ENCODE peak calls at places on chromosomes 1 and 21, in four cellular contexts. Y is heart right ventricle, A is SJSA1, O is A673. R is an unnamed sample. For H3K4me1, the result is how much of the 10 kb centered on the place peaks cover.

GRCh38 chr1:203926025-203926540 is 64.7 kb downstream of the SNRPE start:
- DNase-seq in Y (no peak), A (no peak), O (no peak), R (no peak)

GRCh38 chr1:29688477-29689365 is 452.4 kb downstream of the PTPRU start:
- DNase-seq in O (no peak), A (peak), Y (no peak), R (no peak)

GRCh38 chr21:45386728-45387371 is 18.1 kb upstream of the COL18A1 start:
- DNase-seq in A (peak), O (peak), Y (peak), R (no peak)

GRCh38 chr1:210650403-210650802 is 321.7 kb downstream of the HHAT start:
- DNase-seq in Y (no peak), O (no peak), A (no peak), R (no peak)

GRCh38 chr1:169604781-169605560 is 18.7 kb upstream of the F5 start:
- DNase-seq in O (no peak), A (no peak), Y (no peak), R (no peak)

GRCh38 chr1:41884256-41885240 is 34.2 kb downstream of the HIVEP3 start:
- DNase-seq in O (no peak), A (no peak), Y (no peak), R (no peak)

GRCh38 chr1:172450524-172450885 is 6.6 kb upstream of the PIGC start:
- DNase-seq in A (no peak), O (no peak), Y (no peak), R (no peak)

GRCh38 chr1:85934531-85934930 is 222.0 kb downstream of the COL24A1 start:
- DNase-seq in Y (no peak), O (no peak), A (no peak), R (no peak)

GRCh38 chr1:2321258-2321657 is 70.1 kb downstream of the MORN1 start:
- DNase-seq in O (no peak), A (no peak), Y (no peak), R (no peak)

GRCh38 chr1:111471012-111471411 is 2.8 kb upstream of the C1orf162 start:
- DNase-seq in Y (peak), A (no peak), O (no peak), R (no peak)

GRCh38 chr1:159068877-159069276 is 7.7 kb downstream of the AIM2 start:
- DNase-seq in Y (no peak), A (no peak), O (no peak), R (no peak)

GRCh38 chr1:11733351-11733750 is 2.6 kb upstream of the AGTRAP start:
- DNase-seq in O (no peak), Y (no peak), A (no peak), R (no peak)
- H3K4me1 ChIP-seq in O (under half), Y (under half), A (under half), R (under half)

DNA sequence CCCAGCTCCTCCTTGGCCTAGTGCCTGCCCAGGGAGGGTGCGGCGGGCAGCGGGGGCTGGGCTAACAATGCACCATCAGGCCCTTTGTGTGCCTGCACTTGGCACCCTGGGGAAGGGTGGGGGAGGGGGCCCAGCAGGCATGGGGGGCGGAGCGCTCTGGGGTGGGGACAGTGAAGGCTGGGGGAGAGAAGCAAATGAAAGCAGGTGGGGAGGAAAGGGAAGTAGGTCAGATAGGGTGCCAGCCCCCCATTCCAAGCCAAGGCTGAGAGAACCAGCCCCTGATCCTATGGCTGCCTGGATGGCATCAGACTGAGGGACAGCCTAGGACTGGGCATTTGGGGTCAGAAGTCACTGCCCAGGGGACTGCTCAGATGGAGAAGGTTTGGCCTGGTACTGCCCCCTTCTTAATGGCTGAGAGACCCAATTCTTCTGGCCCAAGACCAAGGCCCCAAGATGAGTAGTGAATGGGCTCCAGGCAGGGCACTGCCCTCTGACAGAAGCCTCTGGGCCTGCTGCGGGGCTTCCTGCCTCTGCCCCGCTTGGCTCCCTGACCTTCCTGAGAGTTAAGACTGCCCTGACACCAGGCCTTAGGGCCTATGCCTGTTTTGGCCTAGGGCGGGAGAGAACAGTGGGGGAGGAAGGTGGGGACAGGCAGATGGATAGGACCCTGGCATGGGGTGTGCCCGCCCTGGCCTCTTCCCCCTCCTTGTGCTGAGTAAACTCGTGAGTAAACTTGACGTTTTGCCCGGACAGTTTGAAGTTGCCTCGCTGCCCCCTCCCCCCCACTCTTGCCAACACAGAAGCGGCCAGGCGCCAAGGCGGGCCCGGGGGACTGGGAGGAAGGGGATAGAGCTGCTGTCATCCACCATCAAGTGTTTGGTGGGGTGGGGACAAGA is 2.7 kb downstream of the ZBTB7B start:
- DNase-seq in O (no peak), A (no peak), Y (peak), R (peak)
- H3K4me3 ChIP-seq in O (peak), A (no peak), Y (peak), R (peak)

GRCh38 chr1:248811514-248812490 is 13.9 kb downstream of the SH3BP5L start:
- DNase-seq in A (no peak), Y (no peak), O (no peak), R (no peak)

GRCh38 chr1:248810727-248811513 is 14.8 kb downstream of the SH3BP5L start:
- DNase-seq in Y (peak), A (no peak), O (peak), R (no peak)

GRCh38 chr1:248810000-248810726 is 15.6 kb downstream of the SH3BP5L start:
- DNase-seq in Y (no peak), A (no peak), O (no peak), R (no peak)

GRCh38 chr1:248807067-248807737 is 18.5 kb downstream of the SH3BP5L start:
- DNase-seq in O (peak), A (peak), Y (peak), R (no peak)

DNA sequence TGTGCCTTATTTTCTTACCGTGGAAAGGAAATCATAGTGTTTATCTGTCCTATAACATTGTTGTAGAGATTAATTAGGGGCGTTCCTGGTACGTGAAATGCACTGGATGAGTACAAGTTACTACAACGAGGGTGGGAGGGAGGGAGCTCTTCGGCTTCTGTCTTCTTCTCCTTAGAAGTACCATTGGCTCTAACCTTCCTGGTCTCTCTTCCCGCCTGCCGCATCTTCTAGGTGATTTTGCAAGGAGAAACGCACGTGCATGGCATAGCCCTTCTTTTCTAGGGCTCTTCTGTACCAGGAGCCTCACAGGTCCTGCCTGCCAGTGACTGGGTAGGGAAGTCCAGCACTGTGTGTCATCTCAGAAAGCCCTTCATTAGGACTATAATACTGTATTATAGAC is 16.8 kb downstream of the SH3BP5L start:
- DNase-seq in A (no peak), Y (no peak), O (no peak), R (no peak)
- H3K4me1 ChIP-seq in A (under half), Y (under half), O (under half), R (under half)

GRCh38 chr21:41769521-41769920 is 2.7 kb upstream of the RIPK4 start:
- DNase-seq in A (no peak), O (no peak), Y (no peak), R (no peak)

GRCh38 chr21:41769933-41770332 is 3.1 kb upstream of the RIPK4 start:
- DNase-seq in Y (no peak), A (no peak), O (no peak), R (no peak)

GRCh38 chr21:41767606-41768370 is 936 bp upstream of the RIPK4 start:
- DNase-seq in Y (no peak), O (peak), A (peak), R (no peak)

GRCh38 chr21:41769106-41769505 is 2.3 kb upstream of the RIPK4 start:
- DNase-seq in A (no peak), O (no peak), Y (no peak), R (no peak)

DNA sequence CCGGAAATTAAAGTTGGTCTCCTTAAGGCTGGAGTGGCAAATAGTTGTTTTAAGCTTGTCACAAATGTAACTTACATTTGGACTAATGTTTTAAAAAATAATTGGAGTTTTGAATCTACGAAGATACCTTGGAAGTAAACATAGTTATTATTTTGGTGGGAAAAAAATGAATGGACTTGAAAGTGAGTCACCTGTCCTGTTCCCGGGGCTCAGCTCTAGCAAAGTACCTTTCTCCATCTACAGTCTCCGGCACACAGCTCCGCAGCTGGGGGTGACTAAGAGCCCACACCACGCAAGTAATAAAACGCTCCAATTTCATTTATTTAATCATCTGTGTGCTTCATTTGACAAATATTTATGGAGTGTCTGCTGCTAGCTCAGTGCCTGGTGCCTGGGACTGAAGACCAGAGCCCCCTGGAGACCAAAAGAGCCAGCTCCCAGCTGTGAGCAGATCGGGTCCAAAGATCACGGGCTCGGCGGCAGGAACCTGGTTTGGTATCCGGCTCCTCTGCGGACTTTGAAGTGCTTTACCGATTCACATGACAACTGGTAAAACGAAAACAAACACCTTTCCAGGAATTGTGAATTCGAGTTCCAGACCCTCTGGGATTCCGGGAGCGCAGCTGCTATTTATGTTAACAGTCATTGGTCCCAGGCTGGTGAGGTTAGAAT is 1.7 kb upstream of the RIPK4 start:
- DNase-seq in A (peak), O (peak), Y (no peak), R (no peak)
- H3K4me3 ChIP-seq in A (peak), O (peak), Y (peak), R (peak)

R was measured in thoracic aorta.